ENCODE peak calls at places on chromosomes 2 and 18, in five cellular contexts. Y, Z, U, M and H are unnamed samples.

GRCh38 chr2:239025081-239025801 is 177.4 kb downstream of the TWIST2 start:
- DNase-seq in Y (peak; percentile 72), U (peak; percentile 70), M (no peak), Z (no peak), H (no peak)

GRCh38 chr2:174059178-174059874 is 94.2 kb upstream of the SP3 start:
- DNase-seq in Y (peak; percentile 86), U (no peak), M (no peak), Z (no peak), H (no peak)

GRCh38 chr18:11668441-11669169 is 20.5 kb upstream of the GNAL start:
- DNase-seq in M (no peak), Z (no peak), Y (no peak), U (no peak), H (no peak)

GRCh38 chr2:233651430-233651829 is 15.2 kb downstream of the UGT1A10 start:
- DNase-seq in U (no peak), Y (no peak), M (no peak), Z (no peak), H (no peak)

GRCh38 chr2:28661589-28662001 is 90.0 kb upstream of the PPP1CB start:
- DNase-seq in Z (no peak), M (no peak), U (no peak), Y (peak; percentile 99), H (no peak)

GRCh38 chr2:47558116-47559078 is 155.4 kb downstream of the MSH2 start:
- DNase-seq in Z (no peak), M (no peak), U (no peak), Y (no peak), H (no peak)

GRCh38 chr18:27921904-27922541 is 254.9 kb downstream of the CDH2 start:
- DNase-seq in Y (peak; percentile 85), U (peak; percentile 13), M (no peak), Z (no peak), H (peak; percentile 32)

GRCh38 chr2:238285653-238286082 is 2.7 kb downstream of the PER2 start:
- DNase-seq in Z (no peak), M (no peak), U (no peak), Y (peak; percentile 97), H (no peak)

GRCh38 chr2:44776924-44777480 is 164.5 kb upstream of the SIX3 start:
- DNase-seq in U (no peak), M (no peak), Y (no peak), Z (no peak), H (no peak)

GRCh38 chr2:38515155-38516074 is 87.3 kb downstream of the HNRNPLL start:
- DNase-seq in Z (no peak), M (no peak), Y (peak; percentile 62), U (peak; percentile 61), H (no peak)

GRCh38 chr2:170973225-170973491 is 44.1 kb downstream of the GORASP2 start:
- DNase-seq in M (no peak), Y (no peak), U (no peak), Z (no peak), H (no peak)

GRCh38 chr2:191638079-191638801 is 39.7 kb upstream of the NABP1 start:
- DNase-seq in Z (no peak), U (no peak), M (no peak), Y (no peak), H (no peak)

GRCh38 chr18:23114171-23114881 is 21.0 kb upstream of the CABLES1 start:
- DNase-seq in M (no peak), Y (no peak), U (no peak), Z (no peak), H (no peak)

GRCh38 chr2:174035981-174036742 is 71.0 kb upstream of the SP3 start:
- DNase-seq in M (no peak), Y (peak; percentile 54), Z (no peak), U (peak; percentile 38), H (no peak)

GRCh38 chr18:21110667-21111350 is 804 bp downstream of the ROCK1 start:
- DNase-seq in Z (peak; percentile 34), M (peak; percentile 48), U (no peak), Y (peak; percentile 53), H (no peak)

GRCh38 chr2:178796079-178796677 is 11.0 kb downstream of the TTN start:
- DNase-seq in Z (no peak), M (no peak), U (no peak), Y (peak; percentile 75), H (peak; percentile 22)

GRCh38 chr2:62339837-62340236 is 143.9 kb downstream of the B3GNT2 start:
- DNase-seq in Y (no peak), Z (no peak), U (no peak), M (no peak), H (no peak)

GRCh38 chr2:202605174-202605573 is 29.6 kb upstream of the FAM117B start:
- DNase-seq in Z (no peak), M (no peak), U (no peak), Y (no peak), H (no peak)

GRCh38 chr2:125167820-125168219 is 1142.7 kb downstream of the CNTNAP5 start:
- DNase-seq in M (no peak), U (no peak), Z (no peak), Y (peak; percentile 43), H (no peak)

GRCh38 chr18:75218064-75218463 is 7.5 kb downstream of the TSHZ1 start:
- DNase-seq in M (no peak), Z (no peak), Y (no peak), U (no peak), H (no peak)

GRCh38 chr2:172635548-172635947 is 79.7 kb downstream of the PDK1 start:
- DNase-seq in U (no peak), Y (no peak), Z (no peak), M (no peak), H (no peak)

GRCh38 chr2:113873867-113874266 is 16.0 kb upstream of the ACTR3 start:
- DNase-seq in U (no peak), Y (no peak), M (no peak), Z (no peak), H (no peak)